ENCODE peak calls at places on chromosome 20, in six cellular contexts. N, Z, A, B, D and V are unnamed samples. For H3K27me3, the result is how much of the 10 kb centered on the place peaks cover.

GRCh38 chr20:21715193-21715881 is 9.9 kb downstream of the PAX1 start:
- DNase-seq in B (no peak), A (no peak), Z (no peak), N (no peak), D (no peak), V (no peak)

GRCh38 chr20:14865169-14865568 is 527.8 kb upstream of the FLRT3 start:
- DNase-seq in Z (no peak), D (no peak), A (no peak), N (no peak), B (no peak), V (peak)

GRCh38 chr20:15637971-15638754 is 935.1 kb downstream of the KIF16B start:
- DNase-seq in B (no peak), N (no peak), Z (no peak), A (no peak), D (no peak), V (no peak)

GRCh38 chr20:8490076-8490830 is 358.2 kb downstream of the PLCB1 start:
- DNase-seq in A (no peak), Z (no peak), D (no peak), N (no peak), B (no peak), V (no peak)

GRCh38 chr20:64256282-64256947 is 867 bp downstream of the PCMTD2 start:
- DNase-seq in Z (no peak), N (no peak), B (no peak), D (no peak), A (no peak), V (peak)

GRCh38 chr20:61758556-61759200 is 307.0 kb downstream of the TAF4 start:
- DNase-seq in N (no peak), B (no peak), Z (peak), A (no peak), D (no peak), V (no peak)

GRCh38 chr20:38112943-38113294 is 52.2 kb downstream of the TGM2 start:
- DNase-seq in Z (no peak), B (no peak), D (no peak), N (no peak), A (no peak), V (no peak)

GRCh38 chr20:29419378-29419777 is 1838.1 kb upstream of the DEFB115 start:
- DNase-seq in D (no peak), N (no peak), A (no peak), Z (no peak), B (no peak), V (no peak)

GRCh38 chr20:35171753-35172433 is at the start of gene PROCR:
- DNase-seq in Z (peak), D (peak), B (peak), A (peak), N (peak), V (peak)

GRCh38 chr20:1804554-1804956 is 90.7 kb upstream of the SIRPA start:
- DNase-seq in D (no peak), N (no peak), Z (no peak), B (no peak), A (no peak), V (no peak)

GRCh38 chr20:29873946-29874345 is 1383.5 kb upstream of the DEFB115 start:
- DNase-seq in B (no peak), Z (peak), A (no peak), N (no peak), D (no peak), V (peak)

GRCh38 chr20:4227085-4227821 is 211.9 kb upstream of the RNF24 start:
- DNase-seq in Z (no peak), A (no peak), B (peak), N (no peak), D (no peak), V (peak)

GRCh38 chr20:47668313-47669156 is 116.7 kb downstream of the SULF2 start:
- DNase-seq in D (no peak), Z (no peak), A (no peak), B (no peak), N (no peak), V (no peak)

GRCh38 chr20:51386586-51386985 is 155.9 kb downstream of the NFATC2 start:
- DNase-seq in N (no peak), A (no peak), B (no peak), D (no peak), Z (no peak), V (no peak)

GRCh38 chr20:11234181-11234969 is 560.6 kb upstream of the JAG1 start:
- DNase-seq in A (no peak), Z (no peak), D (no peak), N (no peak), B (no peak), V (no peak)

GRCh38 chr20:64104667-64105451 is 2.5 kb downstream of the NPBWR2 start:
- DNase-seq in Z (peak), N (no peak), A (no peak), D (no peak), B (no peak), V (no peak)

GRCh38 chr20:53960586-53961386 is 109.6 kb downstream of the BCAS1 start:
- DNase-seq in B (no peak), A (no peak), D (no peak), Z (no peak), N (no peak), V (no peak)

GRCh38 chr20:54356726-54357235 is 118.6 kb upstream of the DOK5 start:
- DNase-seq in A (no peak), D (no peak), Z (no peak), B (no peak), N (no peak), V (no peak)

GRCh38 chr20:21615617-21616080 is 89.8 kb upstream of the PAX1 start:
- DNase-seq in B (peak), A (peak), Z (peak), N (peak), D (peak), V (peak)

GRCh38 chr20:19661717-19662637 is 96.1 kb upstream of the RIN2 start:
- DNase-seq in A (peak), Z (peak), D (peak), N (peak), B (peak), V (peak)

GRCh38 chr20:37816003-37816402 is 86.9 kb upstream of the VSTM2L start:
- DNase-seq in N (no peak), B (no peak), A (no peak), D (no peak), Z (no peak), V (no peak)

GRCh38 chr20:50321797-50322480 is 131.3 kb downstream of the CEBPB start:
- DNase-seq in A (no peak), Z (peak), N (no peak), D (no peak), B (no peak), V (peak)

GRCh38 chr20:45968801-45969711 is 2.9 kb downstream of the ZNF335 start:
- DNase-seq in N (no peak), D (no peak), B (peak), A (peak), Z (peak), V (no peak)

GRCh38 chr20:61763740-61764400 is 301.8 kb downstream of the TAF4 start:
- DNase-seq in Z (no peak), D (no peak), B (no peak), N (no peak), A (no peak), V (no peak)

GRCh38 chr20:46955601-46956556 is 61.2 kb downstream of the EYA2 start:
- DNase-seq in Z (no peak), N (no peak), D (no peak), A (no peak), B (no peak), V (no peak)

GRCh38 chr20:38290829-38291581 is 13.0 kb upstream of the BPI start:
- DNase-seq in D (no peak), A (no peak), N (peak), Z (no peak), B (no peak), V (peak)

GRCh38 chr20:43942661-43943285 is 28.1 kb downstream of the TOX2 start:
- DNase-seq in N (no peak), D (peak), Z (no peak), B (no peak), A (no peak), V (peak)

GRCh38 chr20:46715292-46715756 is 5.9 kb downstream of the SLC2A10 start:
- DNase-seq in D (no peak), A (peak), B (peak), Z (no peak), N (no peak), V (peak)

GRCh38 chr20:17504898-17505663 is 26.1 kb downstream of the BFSP1 start:
- DNase-seq in Z (peak), N (peak), A (peak), D (peak), B (peak), V (peak)

GRCh38 chr20:18738055-18738454 is 75.5 kb upstream of the SCP2D1 start:
- DNase-seq in A (no peak), D (no peak), Z (peak), B (no peak), N (no peak), V (no peak)

GRCh38 chr20:48738399-48739304 is 89.1 kb downstream of the PREX1 start:
- DNase-seq in N (no peak), D (no peak), B (no peak), A (no peak), Z (no peak), V (no peak)

GRCh38 chr20:23049201-23049932 is at the start of gene THBD:
- DNase-seq in Z (peak), D (no peak), B (peak), N (peak), A (peak), V (peak)

GRCh38 chr20:19523191-19523590 is 234.9 kb upstream of the RIN2 start:
- DNase-seq in A (no peak), D (no peak), N (no peak), B (no peak), Z (no peak), V (no peak)

GRCh38 chr20:621115-621756 is 11.1 kb upstream of the TCF15 start:
- DNase-seq in Z (peak), B (no peak), A (no peak), D (no peak), N (no peak), V (peak)

GRCh38 chr20:12201289-12201991 is 283.7 kb downstream of the BTBD3 start:
- DNase-seq in Z (no peak), B (no peak), A (no peak), N (peak), D (no peak), V (peak)

GRCh38 chr20:5463007-5463686 is 146.4 kb upstream of the PROKR2 start:
- DNase-seq in N (no peak), Z (no peak), A (no peak), B (no peak), D (no peak), V (no peak)
- H3K27me3 ChIP-seq in N (under half), Z (under half), A (under half), B (under half), D (under half), V (under half)

GRCh38 chr20:41028359-41029149 is at the start of gene TOP1:
- DNase-seq in B (peak), A (peak), Z (peak), D (peak), N (peak), V (peak)
- TF ChIP-seq CTCF in B (no peak), A (no peak), Z (no peak), D (no peak), N (no peak), V (no peak)

DNA sequence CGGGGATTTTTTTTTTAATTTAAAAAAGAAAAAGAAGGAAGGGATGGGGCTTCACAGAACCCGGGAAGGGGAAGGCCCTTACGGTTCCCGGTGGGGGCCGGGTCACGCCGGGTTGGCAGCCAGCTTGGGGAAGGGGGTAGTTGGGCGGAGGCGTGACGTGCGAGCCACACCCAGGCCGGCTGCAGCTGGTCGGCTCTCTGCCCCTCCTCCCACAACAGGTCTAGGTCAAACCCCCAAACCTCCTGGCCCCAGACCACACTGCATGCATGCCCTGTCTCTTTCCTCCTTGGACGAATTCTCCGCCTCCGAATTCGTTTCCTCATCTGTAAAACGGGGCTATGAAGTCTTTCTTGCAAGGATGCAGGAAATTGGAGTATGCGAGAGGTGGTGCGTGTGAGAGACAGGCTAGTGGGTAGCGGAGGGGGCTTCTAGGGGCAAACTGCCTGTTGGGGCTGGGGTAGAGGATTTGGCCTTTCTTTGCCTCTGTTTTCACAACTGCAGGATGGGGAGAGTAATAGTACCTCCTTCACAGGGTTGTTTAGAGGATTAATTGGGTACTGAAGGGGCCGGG is 835 bp downstream of the HCK start:
- DNase-seq in Z (peak), D (no peak), B (peak), N (peak), A (peak), V (no peak)
- H3K4me3 ChIP-seq in Z (peak), D (no peak), B (no peak), N (peak), A (no peak), V (no peak)

DNA sequence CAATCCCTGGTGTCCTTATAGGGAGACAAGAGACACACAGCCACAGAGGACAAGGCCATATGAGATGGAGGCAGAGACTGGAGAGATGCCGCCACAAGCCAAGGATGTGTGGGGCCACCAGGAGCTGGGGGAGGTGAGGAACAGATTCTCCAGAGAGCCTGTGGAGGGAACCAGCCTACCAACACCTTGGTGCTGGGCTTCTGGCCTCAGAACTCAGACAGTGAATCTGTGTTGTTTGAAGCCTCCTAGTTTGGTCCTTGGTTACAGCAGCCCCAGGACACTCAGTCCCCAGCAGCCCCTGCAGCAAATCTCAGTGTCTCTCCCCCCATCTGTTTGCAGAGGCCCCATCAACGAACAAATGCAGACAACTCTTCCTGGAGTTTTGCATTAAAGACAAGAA is 73.2 kb upstream of the BHLHE23 start:
- DNase-seq in Z (peak), N (no peak), D (no peak), A (no peak), B (no peak), V (no peak)
- H3K27me3 ChIP-seq in Z (under half), N (under half), D (under half), A (under half), B (under half), V (under half)

GRCh38 chr20:10094566-10095173 is 59.9 kb downstream of the ANKEF1 start:
- DNase-seq in Z (no peak), B (no peak), N (no peak), D (no peak), A (no peak), V (no peak)
- TF ChIP-seq CTCF in Z (no peak), B (no peak), N (no peak), D (peak), A (no peak), V (peak)

GRCh38 chr20:6311097-6311496 is 188.3 kb upstream of the FERMT1 start:
- DNase-seq in D (no peak), N (no peak), A (no peak), B (no peak), Z (no peak), V (peak)

GRCh38 chr20:6311841-6312655 is 189.2 kb upstream of the FERMT1 start:
- DNase-seq in A (no peak), B (no peak), D (no peak), N (no peak), Z (no peak), V (peak)
- H3K4me3 ChIP-seq in A (no peak), B (no peak), D (no peak), N (no peak), Z (no peak), V (no peak)